ENCODE peak calls at places on chromosomes 3 and 15, in four cellular contexts. J is mesendoderm; O is stimulated activated CD4-positive, alpha-beta T cell treated with anti-CD3 and anti-CD28 coated beads, Interleukin-2, amount 100 ng/mL, for 4 hours; Z is HEK293T. B is an unnamed sample.

GRCh38 chr15:78640840-78641733 is at the start of gene CHRNB4:
- DNase-seq in O (no peak), Z (peak; percentile 49), J (peak; percentile 97), B (no peak)

GRCh38 chr3:99579246-99579645 is 59.1 kb upstream of the COL8A1 start:
- DNase-seq in O (no peak), Z (no peak), J (peak; percentile 4), B (no peak)

GRCh38 chr3:152349397-152349796 is 80.7 kb downstream of the MBNL1 start:
- DNase-seq in Z (no peak), J (no peak), O (no peak), B (no peak)

GRCh38 chr15:44207643-44208042 is 12.6 kb upstream of the FRMD5 start:
- DNase-seq in O (no peak), Z (no peak), J (no peak), B (no peak)

GRCh38 chr15:37880009-37880834 is 54.2 kb upstream of the TMCO5A start:
- DNase-seq in J (peak; percentile 59), O (no peak), Z (peak; percentile 31), B (peak; percentile 55)

GRCh38 chr3:52790337-52790736 is 4.3 kb upstream of the ITIH3 start:
- DNase-seq in J (no peak), Z (no peak), O (no peak), B (no peak)

GRCh38 chr3:11381563-11381962 is 109.4 kb downstream of the ATG7 start:
- DNase-seq in Z (no peak), O (no peak), J (no peak), B (no peak)

GRCh38 chr3:61809879-61810278 is 248.5 kb downstream of the PTPRG start:
- DNase-seq in Z (no peak), J (no peak), O (no peak), B (peak; percentile 30)

GRCh38 chr15:68924866-68925599 is 5.3 kb upstream of the SPESP1 start:
- DNase-seq in Z (peak; percentile 87), J (peak; percentile 88), O (peak; percentile 35), B (peak; percentile 85)

GRCh38 chr3:12139111-12139511 is 19.6 kb downstream of the TIMP4 start:
- DNase-seq in O (no peak), Z (peak; percentile 35), J (peak; percentile 66), B (peak; percentile 55)

GRCh38 chr3:54188176-54188791 is 65.9 kb downstream of the CACNA2D3 start:
- DNase-seq in O (no peak), J (peak; percentile 85), Z (peak; percentile 66), B (peak; percentile 83)

GRCh38 chr3:155302476-155302875 is 9.0 kb upstream of the STRIT1 start:
- DNase-seq in Z (no peak), J (no peak), O (no peak), B (no peak)

GRCh38 chr3:24088782-24089181 is 143.7 kb downstream of the NR1D2 start:
- DNase-seq in Z (peak; percentile 55), O (no peak), J (peak; percentile 42), B (peak; percentile 49)

GRCh38 chr3:189298469-189299375 is 127.0 kb downstream of the TPRG1 start:
- DNase-seq in O (no peak), Z (no peak), J (no peak), B (no peak)

GRCh38 chr3:14393440-14394111 is 8.8 kb upstream of the SLC6A6 start:
- DNase-seq in O (no peak), J (peak; percentile 75), Z (no peak), B (no peak)

GRCh38 chr3:132626955-132627354 is 29.9 kb downstream of the ACKR4 start:
- DNase-seq in J (no peak), Z (no peak), O (no peak), B (peak; percentile 50)

GRCh38 chr15:47965297-47965696 is 155.5 kb upstream of the SLC24A5 start:
- DNase-seq in Z (no peak), O (no peak), J (peak; percentile 51), B (no peak)

B was measured in HAP-1.